ENCODE peak calls at places on chromosomes 3 and 15, in four cellular contexts. S is heart right ventricle; K is CD8-positive, alpha-beta T cell; E is HFFc6. J is an unnamed sample.
A peak's percentile ranks its signal among the peaks of the same experiment; 100 is the strongest.

GRCh38 chr3:183953471-183954070 is 64.1 kb downstream of the ABCC5 start:
- DNase-seq in S (no peak), K (no peak), E (no peak), J (no peak)

GRCh38 chr15:101091080-101092017 is 160.5 kb downstream of the CHSY1 start:
- DNase-seq in S (peak; percentile 83), K (no peak), E (peak; percentile 79), J (peak; percentile 95)

GRCh38 chr3:123861081-123861836 is 22.9 kb downstream of the MYLK start:
- DNase-seq in S (no peak), K (no peak), E (no peak), J (no peak)

GRCh38 chr15:36608166-36608565 is 28.7 kb downstream of the CDIN1 start:
- DNase-seq in S (no peak), K (no peak), E (no peak), J (no peak)

GRCh38 chr15:70508561-70509281 is 254.6 kb downstream of the UACA start:
- DNase-seq in S (no peak), K (no peak), E (peak; percentile 82), J (peak; percentile 93)

GRCh38 chr15:42602501-42602900 is 27.1 kb downstream of the STARD9 start:
- DNase-seq in S (no peak), K (no peak), E (no peak), J (no peak)

GRCh38 chr15:64180235-64180824 is 17.5 kb upstream of the PPIB start:
- DNase-seq in S (no peak), K (no peak), E (no peak), J (no peak)

GRCh38 chr3:16480861-16481569 is 32.5 kb downstream of the RFTN1 start:
- DNase-seq in S (no peak), K (no peak), E (peak; percentile 67), J (peak; percentile 33)

GRCh38 chr3:65785065-65785645 is 253.6 kb downstream of the MAGI1 start:
- DNase-seq in S (peak; percentile 13), K (no peak), E (peak; percentile 37), J (peak; percentile 80)

GRCh38 chr15:70538278-70538677 is 225.1 kb downstream of the UACA start:
- DNase-seq in S (no peak), K (no peak), E (no peak), J (no peak)

GRCh38 chr3:128466840-128467541 is at the start of gene DNAJB8:
- DNase-seq in S (no peak), K (no peak), E (no peak), J (no peak)

GRCh38 chr3:45984331-45985312 is 11.0 kb downstream of the FYCO1 start:
- DNase-seq in S (no peak), K (no peak), E (no peak), J (peak; percentile 79)

GRCh38 chr3:188697127-188697526 is 474.6 kb upstream of the TPRG1 start:
- DNase-seq in S (no peak), K (no peak), E (no peak), J (no peak)

GRCh38 chr15:52790166-52790708 is at the start of gene ONECUT1:
- DNase-seq in S (peak; percentile 16), K (peak; percentile 14), E (peak; percentile 0), J (peak; percentile 8)

GRCh38 chr3:145776782-145777408 is 384.1 kb downstream of the PLOD2 start:
- DNase-seq in S (peak; percentile 21), K (no peak), E (peak; percentile 45), J (peak; percentile 82)

GRCh38 chr15:66899555-66900350 is 165.6 kb upstream of the SMAD3 start:
- DNase-seq in S (no peak), K (no peak), E (peak; percentile 78), J (peak; percentile 46)

GRCh38 chr3:36212291-36212690 is 168.0 kb upstream of the STAC start:
- DNase-seq in S (no peak), K (no peak), E (no peak), J (peak; percentile 52)

GRCh38 chr15:65906396-65906795 is 37.1 kb downstream of the RAB11A start:
- DNase-seq in S (no peak), K (no peak), E (no peak), J (no peak)

GRCh38 chr15:70974004-70974832 is 81.6 kb downstream of the LRRC49 start:
- DNase-seq in S (no peak), K (no peak), E (peak; percentile 62), J (peak; percentile 76)

GRCh38 chr3:113898892-113899291 is 48.9 kb upstream of the ZDHHC23 start:
- DNase-seq in S (no peak), K (no peak), E (peak; percentile 53), J (peak; percentile 18)

GRCh38 chr3:149542375-149543312 is 68.1 kb downstream of the TM4SF4 start:
- DNase-seq in S (no peak), K (no peak), E (peak; percentile 33), J (no peak)

GRCh38 chr3:72446406-72447058 is 401.7 kb downstream of the SHQ1 start:
- DNase-seq in S (no peak), K (peak; percentile 21), E (peak; percentile 13), J (peak; percentile 28)

GRCh38 chr15:48547305-48547704 is 98.2 kb downstream of the FBN1 start:
- DNase-seq in S (no peak), K (no peak), E (no peak), J (peak; percentile 54)

GRCh38 chr15:40273428-40273827 is 9.4 kb downstream of the ANKRD63 start:
- DNase-seq in S (no peak), K (no peak), E (no peak), J (no peak)

GRCh38 chr3:151203053-151203420 is at the start of gene GPR171:
- DNase-seq in S (no peak), K (peak; percentile 47), E (no peak), J (no peak)

GRCh38 chr3:9721015-9721697 is 10.4 kb upstream of the BRPF1 start:
- DNase-seq in S (no peak), K (no peak), E (peak; percentile 10), J (peak; percentile 33)
- TF ChIP-seq CTCF in S (no peak), K (no peak), E (no peak), J (no peak)

DNA sequence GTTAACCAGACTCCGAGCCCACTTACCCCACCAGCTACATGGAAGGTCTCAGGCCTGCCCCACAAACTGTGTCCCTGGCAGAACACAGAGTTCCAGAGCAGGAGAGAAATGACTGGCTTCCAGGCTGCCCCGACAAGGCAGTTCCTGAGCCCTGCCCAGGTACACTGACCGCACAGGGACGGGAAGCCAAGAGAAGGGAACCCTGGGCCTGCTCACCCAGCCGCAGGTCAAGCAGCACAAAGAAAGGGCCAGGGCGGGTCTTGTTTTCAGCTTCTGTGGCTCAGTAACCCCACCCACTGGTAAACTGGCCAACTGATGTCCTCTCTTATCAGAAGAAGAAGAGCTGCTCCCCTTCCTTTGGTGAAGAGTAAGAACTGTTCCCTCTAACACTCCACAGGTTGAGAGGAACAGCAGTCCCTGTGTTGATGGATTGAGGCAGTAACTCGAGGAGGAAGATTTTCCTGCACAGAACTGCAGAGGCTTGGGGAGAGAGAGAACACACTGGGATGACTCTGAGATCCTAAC is 68.4 kb downstream of the CRTC3 start:
- DNase-seq in S (peak; percentile 59), K (no peak), E (peak; percentile 8), J (peak; percentile 33)
- TF ChIP-seq CTCF in S (peak; percentile 35), K (no peak), E (no peak), J (peak; percentile 2)

GRCh38 chr15:58384667-58385066 is 47.1 kb upstream of the LIPC start:
- DNase-seq in S (no peak), K (no peak), E (no peak), J (no peak)

GRCh38 chr15:58386081-58386480 is 45.7 kb upstream of the LIPC start:
- DNase-seq in S (no peak), K (no peak), E (no peak), J (no peak)

GRCh38 chr15:58381696-58382095 is 50.1 kb upstream of the LIPC start:
- DNase-seq in S (no peak), K (no peak), E (no peak), J (no peak)

GRCh38 chr15:58386641-58387040 is 45.1 kb upstream of the LIPC start:
- DNase-seq in S (no peak), K (no peak), E (no peak), J (no peak)

DNA sequence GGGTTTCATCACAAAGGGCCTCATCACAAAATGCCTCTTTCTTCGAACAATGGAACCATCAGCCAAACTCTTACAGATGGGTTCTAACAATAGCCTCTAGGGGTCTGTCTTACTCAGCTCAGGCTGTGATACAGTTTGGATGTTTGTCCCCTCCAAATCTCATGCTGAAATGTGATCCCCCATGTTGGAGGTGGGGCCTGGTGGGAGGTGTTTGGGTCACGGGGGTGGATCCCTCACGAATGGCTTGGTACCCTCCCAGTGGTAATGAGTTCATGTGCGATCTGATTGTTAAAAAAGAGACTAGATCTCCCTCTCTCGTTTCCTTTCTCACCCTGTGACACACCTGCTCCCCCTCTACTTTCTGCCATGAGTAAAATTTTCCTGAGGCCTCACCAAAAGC is 47.9 kb upstream of the LIPC start:
- DNase-seq in S (no peak), K (no peak), E (no peak), J (no peak)
- TF ChIP-seq CTCF in S (no peak), K (no peak), E (no peak), J (no peak)

GRCh38 chr3:8324727-8325126 is 176.9 kb upstream of the LMCD1 start:
- DNase-seq in S (peak; percentile 16), K (peak; percentile 40), E (peak; percentile 27), J (peak; percentile 50)
- TF ChIP-seq CTCF in S (peak; percentile 55), K (peak; percentile 67), E (peak; percentile 77), J (peak; percentile 69)

DNA sequence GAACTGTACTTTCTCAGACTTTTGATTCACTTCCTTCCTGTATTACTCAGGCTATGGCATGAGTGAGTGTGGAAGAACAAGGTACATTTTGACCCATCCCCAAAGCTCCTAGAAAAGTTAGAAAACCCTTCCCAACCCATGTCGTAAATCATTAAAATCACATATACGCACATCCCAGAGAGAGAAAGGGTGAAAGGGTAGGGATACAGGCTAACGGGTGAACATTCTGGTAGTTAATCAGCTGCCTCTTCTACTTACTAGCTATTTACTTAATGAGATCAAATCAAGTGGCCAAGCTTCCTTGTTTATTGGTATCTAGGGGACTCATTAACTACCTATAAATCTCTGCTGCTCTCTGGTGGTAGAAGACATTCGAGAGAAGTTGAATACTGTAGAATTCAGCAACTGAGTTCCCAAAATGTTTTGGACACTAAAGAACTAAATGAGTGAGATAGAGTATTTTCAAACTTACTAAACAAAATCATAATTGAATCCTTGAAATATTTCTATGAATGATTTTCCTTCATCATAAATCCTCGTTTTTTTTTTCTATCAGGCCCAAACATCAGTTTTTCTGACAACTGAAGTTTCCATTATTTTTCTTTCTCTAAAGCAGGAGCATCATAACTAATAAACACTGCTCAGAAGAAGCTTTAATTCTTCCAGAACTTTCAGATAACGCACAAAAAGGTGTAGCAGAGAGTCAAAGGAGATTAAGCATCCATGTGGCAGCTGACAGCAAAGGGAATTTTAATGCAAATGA is 124.2 kb downstream of the IMPG2 start:
- DNase-seq in S (peak; percentile 10), K (no peak), E (peak; percentile 68), J (peak; percentile 82)
- TF ChIP-seq CTCF in S (peak; percentile 57), K (no peak), E (peak; percentile 91), J (peak; percentile 81)

GRCh38 chr3:54632281-54632665 is 295.6 kb downstream of the LRTM1 start:
- DNase-seq in S (no peak), K (no peak), E (no peak), J (no peak)
- TF ChIP-seq CTCF in S (no peak), K (no peak), E (no peak), J (no peak)

GRCh38 chr15:41492597-41493204 is 973 bp upstream of the ITPKA start:
- DNase-seq in S (no peak), K (no peak), E (no peak), J (no peak)
- TF ChIP-seq CTCF in S (no peak), K (no peak), E (no peak), J (no peak)

DNA sequence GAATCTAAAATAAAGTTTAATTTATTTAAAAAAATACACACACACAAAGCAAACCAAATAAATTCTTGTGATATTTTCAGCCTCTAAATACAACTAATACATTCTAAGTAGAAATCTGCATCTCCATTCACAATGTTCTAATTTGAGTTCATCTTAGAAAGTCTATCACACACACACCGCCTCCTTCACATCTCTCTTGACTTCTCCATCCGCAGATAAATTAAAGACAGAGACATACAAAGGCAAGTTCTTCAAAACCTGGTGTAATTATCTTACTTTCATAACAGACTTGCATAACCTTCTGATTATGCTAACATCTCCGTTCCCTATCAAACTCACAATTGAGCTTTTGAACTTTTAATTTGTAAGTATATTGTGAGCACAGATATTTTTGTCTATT is 657.3 kb downstream of the VGLL3 start:
- DNase-seq in S (no peak), K (no peak), E (no peak), J (no peak)
- TF ChIP-seq CTCF in S (no peak), K (no peak), E (no peak), J (no peak)